ENCODE peak calls at places on chromosome 1, in four cellular contexts. U is lung, I is BJ, C is cardiac fibroblast. Q is an unnamed sample.

GRCh38 chr1:215523128-215523861 is 43.8 kb upstream of the KCTD3 start:
- DNase-seq in I (no peak), C (peak), U (no peak), Q (no peak)

GRCh38 chr1:64886877-64887276 is 79.5 kb downstream of the JAK1 start:
- DNase-seq in U (no peak), C (no peak), I (no peak), Q (no peak)

GRCh38 chr1:156081174-156082110 is 823 bp downstream of the MEX3A start:
- DNase-seq in C (no peak), U (no peak), I (no peak), Q (no peak)

GRCh38 chr1:183159960-183160359 is 26.1 kb upstream of the LAMC2 start:
- DNase-seq in U (peak), C (peak), I (no peak), Q (peak)

GRCh38 chr1:90616395-90616794 is 100.7 kb downstream of the BARHL2 start:
- DNase-seq in C (peak), I (no peak), U (no peak), Q (peak)

GRCh38 chr1:109892476-109893368 is 17.9 kb upstream of the CSF1 start:
- DNase-seq in U (no peak), I (no peak), C (peak), Q (peak)

GRCh38 chr1:29970747-29971325 is 734.5 kb downstream of the PTPRU start:
- DNase-seq in I (no peak), U (peak), C (no peak), Q (no peak)

GRCh38 chr1:222570837-222571236 is 18.9 kb downstream of the TAF1A start:
- DNase-seq in I (no peak), C (no peak), U (no peak), Q (no peak)

GRCh38 chr1:15343099-15343498 is 66.6 kb upstream of the EFHD2 start:
- DNase-seq in U (no peak), C (no peak), I (no peak), Q (no peak)

GRCh38 chr1:91564888-91565700 is 64.4 kb downstream of the CDC7 start:
- DNase-seq in I (peak), C (peak), U (no peak), Q (no peak)

GRCh38 chr1:90387825-90388224 is 329.3 kb downstream of the BARHL2 start:
- DNase-seq in C (no peak), I (no peak), U (no peak), Q (no peak)

GRCh38 chr1:28104866-28105467 is 16.6 kb upstream of the EYA3 start:
- DNase-seq in C (peak), U (peak), I (no peak), Q (peak)

GRCh38 chr1:31327381-31327780 is 30.5 kb downstream of the ZCCHC17 start:
- DNase-seq in C (peak), I (no peak), U (no peak), Q (peak)

GRCh38 chr1:43565600-43566360 is 35.1 kb downstream of the PTPRF start:
- DNase-seq in U (no peak), I (no peak), C (peak), Q (no peak)

GRCh38 chr1:55286851-55287602 is 71.9 kb upstream of the USP24 start:
- DNase-seq in C (peak), I (no peak), U (no peak), Q (no peak)

GRCh38 chr1:99004270-99005141 is at the start of gene PLPPR5:
- DNase-seq in C (peak), I (no peak), U (no peak), Q (no peak)

GRCh38 chr1:30185809-30186208 is 537.6 kb downstream of the MATN1 start:
- DNase-seq in C (no peak), U (peak), I (no peak), Q (no peak)

GRCh38 chr1:212235848-212236247 is 49.4 kb upstream of the PPP2R5A start:
- DNase-seq in U (no peak), C (no peak), I (no peak), Q (no peak)

GRCh38 chr1:4447778-4448360 is 206.5 kb upstream of the AJAP1 start:
- DNase-seq in U (no peak), C (no peak), I (no peak), Q (no peak)

DNA sequence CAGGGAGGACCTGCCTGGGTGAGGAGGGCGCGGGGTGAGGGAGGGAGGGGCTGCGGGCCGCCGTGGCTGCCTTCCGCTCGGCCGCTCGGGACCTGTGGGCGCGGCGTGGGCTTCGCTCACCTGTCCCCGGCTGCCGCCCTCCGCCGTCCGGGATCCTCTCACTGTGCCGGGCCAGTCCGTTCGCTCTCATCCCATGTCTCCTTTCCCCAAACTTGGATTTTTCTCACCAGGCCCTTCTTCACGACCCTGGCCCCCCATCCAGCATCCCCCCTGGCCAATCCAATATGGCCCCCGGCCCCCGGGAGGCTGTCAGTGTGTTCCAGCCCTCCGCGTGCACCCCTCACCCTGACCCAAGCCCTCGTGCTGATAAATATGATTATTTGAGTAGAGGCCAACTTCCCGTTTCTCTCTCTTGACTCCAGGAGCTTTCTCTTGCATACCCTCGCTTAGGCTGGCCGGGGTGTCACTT is 359 bp downstream of the ZBTB48 start:
- DNase-seq in C (no peak), U (no peak), I (no peak), Q (no peak)
- TF ChIP-seq CTCF in C (no peak), U (no peak), I (no peak), Q (no peak)

GRCh38 chr1:12851779-12852178 is 3.3 kb upstream of the HNRNPCL1 start:
- DNase-seq in U (no peak), C (peak), I (peak), Q (peak)
- TF ChIP-seq CTCF in U (no peak), C (no peak), I (no peak), Q (no peak)

GRCh38 chr1:11617314-11617713 is 36.9 kb downstream of the FBXO2 start:
- DNase-seq in U (no peak), I (no peak), C (no peak), Q (no peak)
- TF ChIP-seq CTCF in U (no peak), I (no peak), C (no peak), Q (no peak)

GRCh38 chr1:190957565-190957964 is 479.9 kb upstream of the BRINP3 start:
- DNase-seq in C (no peak), U (no peak), I (no peak), Q (peak)
- TF ChIP-seq CTCF in C (no peak), U (no peak), I (no peak), Q (peak)

GRCh38 chr1:54054438-54054749 is 986 bp downstream of the TCEANC2 start:
- DNase-seq in C (no peak), I (no peak), U (no peak), Q (peak)
- TF ChIP-seq CTCF in C (no peak), I (no peak), U (no peak), Q (no peak)

Q was measured in MCF 10A.